ENCODE peak calls at places on chromosome 7, in five cellular contexts. O is H4; Z is central memory CD4-positive, alpha-beta T cell; U is upper lobe of left lung; I is H54. R is an unnamed sample.

GRCh38 chr7:12212051-12212485 is 974 bp downstream of the TMEM106B start:
- DNase-seq in Z (no peak), I (no peak), U (no peak), O (peak; percentile 34), R (peak; percentile 1)

GRCh38 chr7:120402368-120402767 is 129.4 kb downstream of the KCND2 start:
- DNase-seq in O (no peak), U (no peak), Z (no peak), I (no peak), R (peak; percentile 18)

GRCh38 chr7:134729895-134730294 is 49.5 kb upstream of the CALD1 start:
- DNase-seq in Z (no peak), O (no peak), I (no peak), U (no peak), R (no peak)

GRCh38 chr7:157269341-157270059 is 67.3 kb upstream of the DNAJB6 start:
- DNase-seq in I (no peak), U (no peak), Z (peak; percentile 11), O (no peak), R (no peak)

GRCh38 chr7:135283959-135284638 is 50.5 kb downstream of the STRA8 start:
- DNase-seq in Z (no peak), U (no peak), O (no peak), I (no peak), R (no peak)

GRCh38 chr7:73809454-73810090 is 21.2 kb upstream of the CLDN4 start:
- DNase-seq in U (peak; percentile 52), I (no peak), Z (no peak), O (no peak), R (no peak)

GRCh38 chr7:149104749-149105148 is 14.2 kb upstream of the ZNF786 start:
- DNase-seq in Z (no peak), I (no peak), U (peak; percentile 81), O (no peak), R (no peak)

GRCh38 chr7:81470084-81470723 is 299.6 kb downstream of the HGF start:
- DNase-seq in Z (no peak), I (peak; percentile 23), O (peak; percentile 89), U (no peak), R (peak; percentile 51)

GRCh38 chr7:28096713-28097112 is 83.9 kb downstream of the JAZF1 start:
- DNase-seq in O (peak; percentile 74), U (no peak), I (peak; percentile 61), Z (peak; percentile 37), R (peak; percentile 79)

GRCh38 chr7:2445898-2446555 is 30.2 kb downstream of the GRIFIN start:
- DNase-seq in O (no peak), U (peak; percentile 46), Z (no peak), I (no peak), R (no peak)

GRCh38 chr7:148348466-148348865 is 242.1 kb upstream of the C7orf33 start:
- DNase-seq in Z (no peak), I (no peak), O (no peak), U (no peak), R (no peak)

GRCh38 chr7:26510226-26510957 is 218.7 kb downstream of the SNX10 start:
- DNase-seq in O (no peak), U (no peak), I (no peak), Z (no peak), R (no peak)

GRCh38 chr7:37993060-37993501 is 72.6 kb downstream of the EPDR1 start:
- DNase-seq in I (no peak), O (no peak), Z (no peak), U (no peak), R (no peak)

GRCh38 chr7:32275216-32275979 is 205.2 kb upstream of the PDE1C start:
- DNase-seq in Z (no peak), O (no peak), I (no peak), U (no peak), R (no peak)

GRCh38 chr7:112982441-112983063 is 104.1 kb downstream of the GPR85 start:
- DNase-seq in U (no peak), I (no peak), O (no peak), Z (no peak), R (no peak)

GRCh38 chr7:39415091-39415820 is 150.9 kb upstream of the YAE1 start:
- DNase-seq in U (no peak), Z (no peak), O (no peak), I (no peak), R (no peak)

GRCh38 chr7:71517940-71518339 is 386.0 kb downstream of the GALNT17 start:
- DNase-seq in O (no peak), I (no peak), Z (no peak), U (no peak), R (no peak)

GRCh38 chr7:7553386-7553785 is 13.3 kb upstream of the MIOS start:
- DNase-seq in U (no peak), I (no peak), Z (no peak), O (no peak), R (no peak)

GRCh38 chr7:108181073-108181985 is 51.2 kb upstream of the LAMB4 start:
- DNase-seq in Z (peak; percentile 9), U (no peak), I (no peak), O (peak; percentile 34), R (peak; percentile 39)

GRCh38 chr7:66739953-66740301 is 606 bp upstream of the RABGEF1 start:
- DNase-seq in I (no peak), O (no peak), Z (no peak), U (no peak), R (no peak)

GRCh38 chr7:136870799-136871487 is 2.5 kb downstream of the CHRM2 start:
- DNase-seq in U (peak; percentile 73), O (no peak), I (no peak), Z (no peak), R (no peak)

GRCh38 chr7:132828502-132828901 is 252.2 kb upstream of the PLXNA4 start:
- DNase-seq in O (no peak), U (no peak), I (no peak), Z (no peak), R (no peak)

GRCh38 chr7:23012186-23012585 is 1.7 kb downstream of the HYCC1 start:
- DNase-seq in U (no peak), Z (no peak), I (no peak), O (no peak), R (no peak)

GRCh38 chr7:115008465-115009114 is 86.7 kb downstream of the MDFIC start:
- DNase-seq in I (no peak), Z (no peak), U (no peak), O (no peak), R (no peak)

GRCh38 chr7:29177963-29178612 is 16.5 kb upstream of the CHN2 start:
- DNase-seq in Z (no peak), O (peak; percentile 93), U (no peak), I (no peak), R (no peak)

GRCh38 chr7:148318092-148318756 is 272.3 kb upstream of the C7orf33 start:
- DNase-seq in Z (no peak), I (no peak), U (no peak), O (no peak), R (no peak)

GRCh38 chr7:123352957-123353356 is 153.2 kb upstream of the SLC13A1 start:
- DNase-seq in I (no peak), U (no peak), Z (no peak), O (no peak), R (no peak)

GRCh38 chr7:16914771-16915170 is 33.0 kb upstream of the AGR3 start:
- DNase-seq in I (no peak), U (no peak), O (no peak), Z (no peak), R (no peak)

GRCh38 chr7:100396421-100396982 is 23.2 kb downstream of the PILRA start:
- DNase-seq in I (no peak), Z (peak; percentile 52), O (no peak), U (no peak), R (no peak)

GRCh38 chr7:158312789-158313188 is 274.8 kb downstream of the PTPRN2 start:
- DNase-seq in I (no peak), Z (no peak), O (no peak), U (no peak), R (no peak)

GRCh38 chr7:16268821-16269768 is 152.2 kb downstream of the CRPPA start:
- DNase-seq in U (no peak), O (no peak), Z (no peak), I (no peak), R (peak; percentile 34)

GRCh38 chr7:150806863-150807262 is 6.3 kb downstream of the TMEM176A start:
- DNase-seq in O (no peak), Z (no peak), I (no peak), U (no peak), R (no peak)

GRCh38 chr7:88432321-88432720 is 125.6 kb upstream of the STEAP4 start:
- DNase-seq in U (no peak), I (no peak), Z (no peak), O (no peak), R (no peak)

GRCh38 chr7:47951374-47951773 is 3.1 kb upstream of the PKD1L1 start:
- DNase-seq in U (no peak), O (no peak), Z (no peak), I (no peak), R (no peak)

GRCh38 chr7:136496526-136496925 is 371.9 kb upstream of the CHRM2 start:
- DNase-seq in U (no peak), I (no peak), Z (no peak), O (no peak), R (no peak)

GRCh38 chr7:1550005-1550845 is 5.8 kb downstream of the TMEM184A start:
- DNase-seq in O (no peak), I (no peak), U (peak; percentile 76), Z (no peak), R (no peak)

GRCh38 chr7:100220833-100221718 is 1.3 kb downstream of the PVRIG start:
- DNase-seq in U (peak; percentile 73), O (no peak), I (no peak), Z (peak; percentile 91), R (no peak)

GRCh38 chr7:40133561-40134427 is 628 bp downstream of the MPLKIP start:
- DNase-seq in O (no peak), I (no peak), U (peak; percentile 91), Z (no peak), R (peak; percentile 12)